ENCODE peak calls at places on chromosomes 16 and 17, in ten cellular contexts. L, B, V, A, J, Y, D, X, K and W are unnamed samples.

GRCh38 chr16:68459457-68459856 is 11.1 kb upstream of the SMPD3 start:
- DNase-seq in L (no peak), B (no peak), V (no peak), A (no peak), J (no peak), Y (no peak), D (no peak), X (no peak), K (no peak), W (no peak)

GRCh38 chr16:88540346-88540977 is 29.7 kb upstream of the ZC3H18 start:
- DNase-seq in L (no peak), B (no peak), V (no peak), A (no peak), J (no peak), Y (no peak), D (no peak), X (no peak), K (no peak), W (no peak)

GRCh38 chr16:28218109-28218508 is 6.3 kb upstream of the XPO6 start:
- DNase-seq in L (peak), B (no peak), V (no peak), A (peak), J (no peak), Y (peak), D (peak), X (peak), K (peak), W (no peak)

GRCh38 chr17:80851277-80851925 is 140.2 kb upstream of the CHMP6 start:
- DNase-seq in L (no peak), B (no peak), V (no peak), A (no peak), J (no peak), Y (no peak), D (no peak), X (no peak), K (no peak), W (no peak)

GRCh38 chr17:41957058-41957868 is 9.3 kb upstream of the CNP start:
- DNase-seq in L (peak), B (no peak), V (no peak), A (no peak), J (no peak), Y (no peak), D (no peak), X (no peak), K (no peak), W (no peak)

GRCh38 chr17:9024497-9024896 is 3.2 kb downstream of the NTN1 start:
- DNase-seq in L (no peak), B (no peak), V (no peak), A (no peak), J (no peak), Y (no peak), D (no peak), X (no peak), K (no peak), W (no peak)

GRCh38 chr17:10243905-10244844 is 45.8 kb upstream of the GAS7 start:
- DNase-seq in L (no peak), B (no peak), V (no peak), A (no peak), J (peak), Y (no peak), D (peak), X (peak), K (no peak), W (peak)

GRCh38 chr16:12518238-12519004 is 285.3 kb downstream of the CPPED1 start:
- DNase-seq in L (no peak), B (no peak), V (no peak), A (no peak), J (no peak), Y (no peak), D (no peak), X (no peak), K (no peak), W (no peak)

GRCh38 chr16:27429330-27429871 is 27.4 kb downstream of the IL21R start:
- DNase-seq in L (no peak), B (no peak), V (no peak), A (peak), J (no peak), Y (no peak), D (no peak), X (no peak), K (no peak), W (no peak)

GRCh38 chr17:77828749-77829539 is 129.6 kb upstream of the TNRC6C start:
- DNase-seq in L (no peak), B (no peak), V (no peak), A (no peak), J (no peak), Y (no peak), D (no peak), X (no peak), K (no peak), W (peak)

GRCh38 chr17:64627797-64628196 is 34.3 kb downstream of the SMURF2 start:
- DNase-seq in L (no peak), B (no peak), V (no peak), A (no peak), J (no peak), Y (no peak), D (no peak), X (no peak), K (no peak), W (no peak)

GRCh38 chr16:88468289-88469129 is 15.4 kb downstream of the ZFPM1 start:
- DNase-seq in L (no peak), B (no peak), V (no peak), A (no peak), J (no peak), Y (no peak), D (no peak), X (peak), K (no peak), W (no peak)

GRCh38 chr17:81420769-81421462 is 25.7 kb downstream of the BAHCC1 start:
- DNase-seq in L (no peak), B (no peak), V (peak), A (no peak), J (no peak), Y (no peak), D (no peak), X (no peak), K (no peak), W (peak)

GRCh38 chr16:87507351-87508069 is 14.7 kb upstream of the ZCCHC14 start:
- DNase-seq in L (no peak), B (no peak), V (no peak), A (no peak), J (no peak), Y (no peak), D (no peak), X (no peak), K (no peak), W (no peak)

GRCh38 chr16:72963921-72964320 is 84.0 kb downstream of the ZFHX3 start:
- DNase-seq in L (no peak), B (no peak), V (no peak), A (no peak), J (no peak), Y (no peak), D (no peak), X (no peak), K (no peak), W (no peak)

GRCh38 chr17:33137411-33137810 is 145.8 kb downstream of the SPACA3 start:
- DNase-seq in L (no peak), B (peak), V (no peak), A (no peak), J (no peak), Y (no peak), D (no peak), X (no peak), K (no peak), W (no peak)

GRCh38 chr17:3647769-3648540 is 11.4 kb downstream of the CTNS start:
- DNase-seq in L (peak), B (peak), V (peak), A (peak), J (no peak), Y (no peak), D (peak), X (peak), K (peak), W (no peak)

GRCh38 chr16:49015189-49015540 is 266.5 kb downstream of the CBLN1 start:
- DNase-seq in L (no peak), B (no peak), V (no peak), A (no peak), J (no peak), Y (no peak), D (no peak), X (no peak), K (no peak), W (no peak)

GRCh38 chr17:4806770-4807533 is at the start of gene PLD2:
- DNase-seq in L (peak), B (peak), V (peak), A (peak), J (peak), Y (peak), D (peak), X (peak), K (peak), W (peak)

GRCh38 chr17:9568957-9569588 is 6.5 kb downstream of the STX8 start:
- DNase-seq in L (no peak), B (no peak), V (no peak), A (no peak), J (no peak), Y (no peak), D (no peak), X (no peak), K (no peak), W (no peak)

GRCh38 chr17:32927724-32928526 is at the start of gene TMEM98:
- DNase-seq in L (no peak), B (no peak), V (peak), A (peak), J (no peak), Y (no peak), D (peak), X (no peak), K (no peak), W (no peak)

GRCh38 chr16:78749745-78750268 is 650.4 kb downstream of the WWOX start:
- DNase-seq in L (no peak), B (no peak), V (no peak), A (no peak), J (no peak), Y (no peak), D (no peak), X (no peak), K (no peak), W (no peak)

GRCh38 chr17:6969323-6969726 is 26.5 kb upstream of the ALOX12 start:
- DNase-seq in L (no peak), B (no peak), V (no peak), A (no peak), J (no peak), Y (no peak), D (no peak), X (peak), K (no peak), W (no peak)

GRCh38 chr16:79870016-79870886 is 269.7 kb upstream of the MAF start:
- DNase-seq in L (no peak), B (no peak), V (no peak), A (no peak), J (no peak), Y (no peak), D (no peak), X (no peak), K (no peak), W (no peak)

GRCh38 chr16:51048544-51048943 is 102.5 kb downstream of the SALL1 start:
- DNase-seq in L (peak), B (no peak), V (no peak), A (no peak), J (no peak), Y (no peak), D (no peak), X (peak), K (no peak), W (no peak)

GRCh38 chr17:10384175-10384574 is 11.4 kb upstream of the MYH13 start:
- DNase-seq in L (no peak), B (no peak), V (no peak), A (no peak), J (no peak), Y (no peak), D (no peak), X (no peak), K (no peak), W (no peak)

GRCh38 chr16:3659200-3659599 is 4.7 kb downstream of the DNASE1 start:
- DNase-seq in L (no peak), B (no peak), V (no peak), A (no peak), J (no peak), Y (no peak), D (no peak), X (no peak), K (no peak), W (no peak)

GRCh38 chr17:68302666-68303065 is 11.4 kb downstream of the ARSG start:
- DNase-seq in L (no peak), B (no peak), V (no peak), A (no peak), J (no peak), Y (no peak), D (no peak), X (no peak), K (no peak), W (no peak)

GRCh38 chr17:9798724-9799123 is 7.3 kb upstream of the DHRS7C start:
- DNase-seq in L (no peak), B (no peak), V (no peak), A (no peak), J (no peak), Y (no peak), D (no peak), X (no peak), K (no peak), W (no peak)